ENCODE peak calls at places on chromosome 15, in six cellular contexts. T is PC-3, F is SK-N-SH, X is MM.1S, A is HCT116, L is GM23248. I is an unnamed sample. For H3K9me2, the result is how much of the 10 kb centered on the place peaks cover.

GRCh38 chr15:90412356-90413194 is 24.5 kb downstream of the IQGAP1 start:
- DNase-seq in T (peak), F (no peak), X (no peak), A (peak), L (peak), I (no peak)

GRCh38 chr15:59371458-59372351 is 966 bp downstream of the MYO1E start:
- DNase-seq in T (peak), F (peak), X (no peak), A (no peak), L (peak), I (no peak)

GRCh38 chr15:74315626-74316025 is 51.8 kb downstream of the CYP11A1 start:
- DNase-seq in T (no peak), F (no peak), X (peak), A (no peak), L (no peak), I (no peak)

GRCh38 chr15:33215941-33216872 is 21.7 kb upstream of the FMN1 start:
- DNase-seq in T (peak), F (no peak), X (peak), A (no peak), L (peak), I (peak)

GRCh38 chr15:63348392-63348791 is 33.3 kb downstream of the CA12 start:
- DNase-seq in T (peak), F (peak), X (no peak), A (no peak), L (peak), I (peak)

GRCh38 chr15:65411470-65412071 is 11.2 kb downstream of the IGDCC4 start:
- DNase-seq in T (peak), F (no peak), X (no peak), A (no peak), L (peak), I (no peak)

GRCh38 chr15:68817304-68818087 is 3.2 kb downstream of the ANP32A start:
- DNase-seq in T (peak), F (peak), X (peak), A (no peak), L (peak), I (peak)

GRCh38 chr15:37967788-37968187 is 33.3 kb downstream of the TMCO5A start:
- DNase-seq in T (no peak), F (no peak), X (no peak), A (no peak), L (no peak), I (no peak)

GRCh38 chr15:101046826-101047225 is 127.7 kb downstream of the LRRK1 start:
- DNase-seq in T (no peak), F (no peak), X (no peak), A (no peak), L (no peak), I (no peak)

GRCh38 chr15:67805008-67805681 is 20.2 kb upstream of the SKOR1 start:
- DNase-seq in T (no peak), F (no peak), X (no peak), A (no peak), L (no peak), I (no peak)

GRCh38 chr15:101578443-101578894 is 73.7 kb downstream of the TM2D3 start:
- DNase-seq in T (peak), F (peak), X (peak), A (peak), L (peak), I (peak)

GRCh38 chr15:82146990-82147461 is 101.2 kb upstream of the MEX3B start:
- DNase-seq in T (peak), F (no peak), X (no peak), A (peak), L (peak), I (no peak)

GRCh38 chr15:64738231-64739095 is 36.9 kb downstream of the RBPMS2 start:
- DNase-seq in T (no peak), F (no peak), X (no peak), A (no peak), L (no peak), I (no peak)

GRCh38 chr15:72203507-72203837 is 5.9 kb upstream of the GRAMD2A start:
- DNase-seq in T (no peak), F (peak), X (no peak), A (no peak), L (peak), I (no peak)

GRCh38 chr15:94057305-94057704 is 174.1 kb upstream of the MCTP2 start:
- DNase-seq in T (no peak), F (no peak), X (no peak), A (no peak), L (no peak), I (no peak)

GRCh38 chr15:99704444-99704838 is 28.8 kb downstream of the LYSMD4 start:
- DNase-seq in T (peak), F (peak), X (peak), A (peak), L (peak), I (peak)

GRCh38 chr15:94119923-94120775 is 111.2 kb upstream of the MCTP2 start:
- DNase-seq in T (peak), F (peak), X (peak), A (peak), L (peak), I (peak)

GRCh38 chr15:88568589-88568988 is 22.1 kb upstream of the DET1 start:
- DNase-seq in T (no peak), F (no peak), X (no peak), A (no peak), L (no peak), I (no peak)
- H3K9me2 ChIP-seq in T (under half), F (under half), X (under half), A (under half), L (under half), I (under half)

GRCh38 chr15:85762756-85763127 is 32.0 kb downstream of the KLHL25 start:
- DNase-seq in T (no peak), F (no peak), X (no peak), A (no peak), L (no peak), I (no peak)
- H3K9ac ChIP-seq in T (no peak), F (no peak), X (no peak), A (no peak), L (no peak), I (no peak)

DNA sequence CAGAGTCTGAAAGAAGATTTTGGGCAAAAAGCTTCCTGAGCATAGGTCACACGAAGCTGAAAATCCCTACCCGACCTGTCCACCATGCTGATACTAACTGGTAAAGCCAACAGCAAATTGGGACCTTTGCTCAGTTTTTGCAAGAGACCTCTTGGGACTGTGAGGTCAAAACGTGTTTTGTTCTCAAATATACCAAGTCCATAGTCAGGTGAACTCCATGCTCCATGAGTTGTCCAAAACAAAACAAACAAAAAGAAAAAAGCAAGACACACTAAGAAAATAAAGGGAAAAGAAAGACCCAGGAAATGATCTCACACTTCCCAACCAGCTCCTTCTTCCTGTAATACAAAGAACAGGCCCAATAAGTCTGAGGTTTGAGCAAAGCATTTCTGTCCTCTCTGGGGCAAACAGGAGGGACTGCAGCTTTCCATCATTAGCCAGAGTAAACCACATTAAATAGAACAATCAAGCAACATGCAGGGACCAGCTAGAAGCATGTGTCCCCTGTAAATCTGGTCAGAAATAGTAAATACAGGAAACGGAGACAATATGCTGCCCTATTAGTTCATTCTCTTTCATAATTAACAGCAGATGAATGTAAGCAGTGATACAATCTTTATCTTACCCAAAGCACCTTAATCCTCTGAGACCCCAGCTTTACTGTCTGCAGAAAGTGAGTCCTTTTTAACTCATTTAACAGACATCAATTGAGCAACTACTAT is 125.0 kb upstream of the LIPC start:
- DNase-seq in T (no peak), F (peak), X (no peak), A (no peak), L (peak), I (no peak)
- H2AFZ ChIP-seq in T (peak), F (peak), X (no peak), A (no peak), L (peak), I (no peak)

GRCh38 chr15:76349301-76350070 is 12.9 kb downstream of the ISL2 start:
- DNase-seq in T (peak), F (no peak), X (no peak), A (no peak), L (peak), I (no peak)
- H3K9me2 ChIP-seq in T (under half), F (under half), X (under half), A (under half), L (under half), I (under half)

GRCh38 chr15:61118885-61119284 is 110.2 kb downstream of the RORA start:
- DNase-seq in T (no peak), F (peak), X (no peak), A (no peak), L (no peak), I (no peak)
- H3K9ac ChIP-seq in T (no peak), F (no peak), X (no peak), A (no peak), L (no peak), I (no peak)

GRCh38 chr15:80639168-80639555 is 55.9 kb upstream of the ABHD17C start:
- DNase-seq in T (no peak), F (no peak), X (no peak), A (no peak), L (no peak), I (no peak)
- H2AFZ ChIP-seq in T (no peak), F (no peak), X (no peak), A (no peak), L (no peak), I (no peak)

GRCh38 chr15:76930831-76931396 is 635 bp upstream of the RCN2 start:
- DNase-seq in T (no peak), F (no peak), X (peak), A (no peak), L (no peak), I (no peak)

GRCh38 chr15:76928231-76928630 is 3.3 kb upstream of the RCN2 start:
- DNase-seq in T (no peak), F (no peak), X (no peak), A (no peak), L (no peak), I (no peak)

GRCh38 chr15:76932090-76932966 is 779 bp downstream of the RCN2 start:
- DNase-seq in T (no peak), F (no peak), X (peak), A (no peak), L (peak), I (peak)

GRCh38 chr15:76929011-76929760 is 2.4 kb upstream of the RCN2 start:
- DNase-seq in T (no peak), F (no peak), X (no peak), A (no peak), L (no peak), I (no peak)

DNA sequence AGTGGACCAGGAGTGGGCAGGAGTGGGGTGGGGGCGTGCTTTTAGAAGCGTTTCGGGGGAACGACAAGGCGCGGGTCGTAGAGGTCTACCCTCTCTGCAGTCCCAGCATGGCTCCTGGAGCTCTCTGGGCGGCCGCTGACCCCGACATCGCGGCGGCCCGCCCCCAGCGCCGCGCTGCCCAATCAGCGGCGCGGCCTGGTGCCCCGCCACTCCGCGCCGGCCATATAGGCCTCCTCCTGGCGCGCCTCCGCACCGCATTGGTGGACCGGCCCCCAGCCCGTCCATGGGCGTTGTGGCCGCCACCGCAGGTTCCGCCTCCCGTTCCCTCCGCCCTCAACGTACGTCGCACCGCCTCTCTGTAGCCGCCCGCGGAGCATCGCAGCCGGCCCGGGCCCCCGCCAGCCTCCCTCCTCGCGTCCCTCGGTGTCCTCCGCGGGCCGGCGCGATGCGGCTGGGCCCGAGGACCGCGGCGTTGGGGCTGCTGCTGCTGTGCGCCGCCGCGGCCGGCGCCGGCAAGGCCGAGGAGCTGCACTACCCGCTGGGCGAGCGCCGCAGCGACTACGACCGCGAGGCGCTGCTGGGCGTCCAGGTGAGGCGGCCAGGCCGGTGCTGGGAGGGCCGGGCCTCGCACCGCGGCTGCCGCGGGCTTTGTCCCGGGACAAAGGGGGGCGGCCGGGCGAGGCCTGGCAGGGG is at the start of gene RCN2:
- DNase-seq in T (peak), F (peak), X (peak), A (peak), L (peak), I (peak)
- H3K9me2 ChIP-seq in T (under half), F (under half), X (under half), A (under half), L (under half), I (under half)

GRCh38 chr15:29675791-29676301 is 146.4 kb downstream of the TJP1 start:
- DNase-seq in T (no peak), F (no peak), X (no peak), A (no peak), L (no peak), I (no peak)
- H3K9ac ChIP-seq in T (no peak), F (no peak), X (no peak), A (no peak), L (no peak), I (no peak)

I was measured in Karpas-422.